ENCODE peak calls at places on chromosomes 5 and 9, in nine cellular contexts. R is ascending aorta, I is adrenal gland, Y is psoas muscle, T is OCI-LY7, Z is ovary, U is left ventricle myocardium inferior, X is mammary epithelial cell, H is Peyer's patch. Q is an unnamed sample.

GRCh38 chr5:81245871-81246235 is 12.7 kb downstream of the CKMT2 start:
- DNase-seq in R (no peak), I (no peak), H (no peak), T (no peak), Z (no peak), U (no peak), Y (no peak), X (peak; percentile 5), Q (no peak)

GRCh38 chr5:143341807-143342570 is 61.5 kb downstream of the NR3C1 start:
- DNase-seq in H (no peak), U (no peak), R (no peak), Z (no peak), T (no peak), Y (no peak), I (no peak), X (peak; percentile 73), Q (no peak)

GRCh38 chr5:1772634-1773033 is 27.0 kb downstream of the MRPL36 start:
- DNase-seq in X (peak; percentile 36), U (no peak), T (peak; percentile 51), I (no peak), Y (no peak), Z (no peak), R (no peak), H (no peak), Q (no peak)

GRCh38 chr5:122192883-122193496 is 63.6 kb downstream of the ZNF474 start:
- DNase-seq in H (no peak), U (no peak), X (peak; percentile 62), Z (no peak), Y (no peak), R (no peak), T (peak; percentile 46), I (peak; percentile 53), Q (no peak)

GRCh38 chr5:16809816-16810502 is 126.1 kb downstream of the MYO10 start:
- DNase-seq in Y (no peak), U (peak; percentile 43), X (no peak), I (no peak), R (no peak), Z (peak; percentile 69), H (no peak), T (no peak), Q (no peak)

GRCh38 chr9:87285183-87285582 is 212.5 kb upstream of the DAPK1 start:
- DNase-seq in T (no peak), U (no peak), Z (no peak), R (no peak), Y (no peak), X (no peak), H (no peak), I (no peak), Q (no peak)

GRCh38 chr9:117034862-117035261 is 347.8 kb downstream of the TRIM32 start:
- DNase-seq in X (peak; percentile 45), U (no peak), I (no peak), Z (no peak), Y (no peak), T (no peak), R (no peak), H (no peak), Q (no peak)

GRCh38 chr9:79302569-79302968 is 269.2 kb upstream of the TLE4 start:
- DNase-seq in H (no peak), I (no peak), Z (no peak), R (no peak), Y (no peak), X (no peak), T (no peak), U (no peak), Q (no peak)

GRCh38 chr5:15683332-15683731 is 183.4 kb downstream of the FBXL7 start:
- DNase-seq in U (no peak), H (no peak), X (no peak), R (no peak), Y (no peak), I (no peak), Z (peak; percentile 40), T (peak; percentile 4), Q (no peak)

GRCh38 chr9:109923826-109924225 is 143.8 kb downstream of the PALM2AKAP2 start:
- DNase-seq in H (no peak), Z (no peak), X (no peak), U (no peak), R (no peak), I (no peak), T (no peak), Y (no peak), Q (no peak)

GRCh38 chr5:135356522-135357318 is 42.3 kb downstream of the MACROH2A1 start:
- DNase-seq in Z (peak; percentile 73), U (peak; percentile 83), Y (peak; percentile 90), R (peak; percentile 81), I (peak; percentile 84), X (no peak), H (peak; percentile 31), T (no peak), Q (peak; percentile 81)

GRCh38 chr5:32955814-32956213 is 244.7 kb downstream of the NPR3 start:
- DNase-seq in T (no peak), I (no peak), Z (no peak), U (no peak), X (no peak), Y (no peak), R (no peak), H (no peak), Q (no peak)

GRCh38 chr5:32951878-32952277 is 240.8 kb downstream of the NPR3 start:
- DNase-seq in R (no peak), U (no peak), Y (no peak), I (no peak), X (no peak), T (no peak), H (no peak), Z (no peak), Q (no peak)

GRCh38 chr5:32951003-32951402 is 239.9 kb downstream of the NPR3 start:
- DNase-seq in U (no peak), Y (no peak), H (no peak), I (no peak), Z (no peak), X (no peak), T (no peak), R (no peak), Q (no peak)

GRCh38 chr5:32949571-32949970 is 238.4 kb downstream of the NPR3 start:
- DNase-seq in X (peak; percentile 60), I (no peak), Z (no peak), U (no peak), T (no peak), H (no peak), R (no peak), Y (no peak), Q (no peak)

DNA sequence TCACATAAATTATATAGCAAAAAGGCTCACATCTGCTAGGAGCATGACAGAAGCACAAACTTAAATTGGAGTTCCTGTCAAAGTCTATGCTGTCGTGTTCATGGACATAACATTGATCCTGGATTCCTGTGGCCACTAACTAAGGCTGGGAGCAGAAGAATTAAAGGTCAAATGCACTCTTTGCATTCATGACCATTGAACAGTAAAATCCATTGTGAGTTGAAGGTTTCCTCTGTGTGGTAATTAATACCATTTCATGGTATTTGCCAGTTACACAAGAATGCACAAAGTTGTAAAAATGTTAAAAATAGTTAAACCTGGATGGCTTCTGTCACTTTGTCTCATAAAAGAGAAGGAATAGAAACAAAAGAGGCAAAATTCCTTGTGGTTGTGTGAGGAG is 242.6 kb downstream of the NPR3 start:
- DNase-seq in X (no peak), Z (no peak), H (no peak), Y (no peak), T (no peak), U (no peak), R (no peak), I (no peak), Q (no peak)
- H3K27ac ChIP-seq in X (no peak overlapping the region), Z (no peak overlapping the region), H (no peak overlapping the region), Y (no peak overlapping the region), T (no peak overlapping the region), U (no peak overlapping the region), R (no peak overlapping the region), I (no peak overlapping the region), Q (no peak overlapping the region)

DNA sequence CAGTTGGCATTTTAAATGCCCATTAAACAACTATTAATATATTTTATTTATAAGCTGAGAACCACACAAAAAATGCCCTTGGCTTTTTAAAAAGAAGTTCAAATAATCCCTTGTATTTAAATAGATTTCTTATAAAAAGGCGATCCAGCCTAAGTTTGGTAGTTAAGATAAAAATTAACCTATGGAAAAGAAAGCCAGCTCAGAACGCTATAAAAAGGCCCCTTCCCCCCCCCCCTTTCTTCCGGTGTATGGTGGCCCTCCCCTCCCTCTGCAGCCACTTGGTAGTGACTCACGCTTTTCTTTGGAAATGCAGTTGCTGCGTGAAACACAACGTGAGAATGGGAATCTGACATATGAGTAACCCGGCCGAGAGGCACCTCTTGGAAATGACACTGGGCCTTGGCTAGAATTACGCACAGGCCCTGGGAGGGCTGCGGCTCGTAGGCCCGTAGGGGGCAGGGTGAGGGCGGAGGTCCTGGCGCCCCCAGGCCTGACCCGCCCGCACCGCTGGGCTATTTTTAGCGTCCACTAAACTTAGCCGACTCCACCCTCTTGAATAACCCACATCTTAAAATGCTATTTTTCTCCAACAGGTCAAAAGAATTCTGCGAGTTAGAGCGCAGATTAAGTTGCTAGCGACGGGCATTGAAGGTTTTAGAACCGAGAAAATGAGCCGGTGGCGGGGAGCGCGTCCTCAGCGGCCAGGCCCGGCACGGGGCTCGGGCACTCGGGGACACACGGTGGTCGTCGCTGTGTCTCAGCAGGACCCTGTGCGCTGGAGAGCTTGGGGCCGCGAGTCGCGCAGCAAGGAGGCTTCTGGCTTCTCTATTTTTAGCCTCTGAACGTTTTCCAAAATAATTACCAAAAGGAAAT is 168.7 kb downstream of the AUH start:
- DNase-seq in Z (peak; percentile 85), Y (peak; percentile 94), R (peak; percentile 97), H (peak; percentile 60), I (peak; percentile 94), X (peak; percentile 96), T (peak; percentile 59), U (peak; percentile 76), Q (peak; percentile 96)
- TF ChIP-seq CTCF in Z (peak; percentile 31), Y (peak; percentile 13), R (no peak), H (peak; percentile 11), I (no peak), X (no peak), T (peak; percentile 33), U (peak; percentile 39), Q (no peak)

DNA sequence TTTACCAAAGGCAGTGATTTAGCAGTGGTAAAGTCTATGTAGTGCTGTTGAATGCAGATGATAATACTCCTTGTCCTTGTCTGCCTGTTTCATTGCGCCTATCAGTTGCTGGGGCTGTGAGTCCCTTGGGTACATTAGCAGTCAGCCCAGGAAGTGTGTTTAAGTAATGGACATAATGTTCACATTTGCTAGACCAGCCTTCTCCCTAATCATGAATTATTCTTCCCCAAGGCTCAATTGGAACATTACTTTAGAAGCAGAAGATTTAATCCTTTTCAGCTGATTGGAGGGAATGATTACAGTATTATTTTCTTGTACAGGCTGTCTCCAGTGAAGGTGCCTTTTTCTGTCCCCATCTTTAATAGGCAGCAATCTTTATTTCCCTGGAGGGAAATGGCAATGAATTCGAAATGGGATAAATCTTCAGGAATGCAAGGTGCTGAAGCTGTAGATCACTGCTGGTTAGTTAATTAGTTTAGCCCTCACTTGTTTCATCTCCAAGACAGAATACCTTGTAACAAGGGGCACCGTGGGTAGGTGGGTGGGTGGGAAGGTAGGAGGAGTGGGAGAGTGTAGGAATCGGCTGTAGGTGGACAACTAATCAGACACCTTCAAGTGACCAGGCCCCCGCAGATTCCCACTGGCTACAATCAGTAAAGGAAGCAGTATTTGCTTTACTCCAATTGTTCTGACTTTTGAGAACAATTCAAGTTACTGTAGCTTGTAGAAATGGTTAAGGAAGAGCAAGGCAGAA is 293.9 kb downstream of the TLE1 start:
- DNase-seq in H (no peak), R (no peak), I (no peak), U (no peak), X (no peak), Z (no peak), Y (no peak), T (no peak), Q (no peak)
- H3K27ac ChIP-seq in H (peak overlapping the region; percentile 56), R (no peak overlapping the region), I (peak overlapping the region; percentile 53), U (peak overlapping the region; percentile 59), X (no peak overlapping the region), Z (no peak overlapping the region), Y (peak overlapping the region; percentile 9), T (no peak overlapping the region), Q (no peak overlapping the region)

GRCh38 chr5:109691248-109691574 is 1.5 kb downstream of the MAN2A1 start:
- DNase-seq in T (no peak), Z (no peak), I (no peak), R (no peak), X (no peak), U (no peak), Y (no peak), H (no peak), Q (no peak)
- TF ChIP-seq CTCF in T (peak; percentile 30), Z (no peak), I (no peak), R (no peak), X (no peak), U (no peak), Y (no peak), H (no peak), Q (no peak)

Q was measured in coronary artery.